ENCODE peak calls at places on chromosome 11, in eight cellular contexts. One of them, this sample, is unnamed.

GRCh38 chr11:44860967-44861828 is 89.5 kb downstream of the TP53I11 start:
- DNase-seq in suprapubic skin: no peak
- DNase-seq in SJSA1: no peak
- DNase-seq in CD8-positive, alpha-beta memory T cell: no peak
- DNase-seq in A549: no peak
- DNase-seq in CD4-positive, alpha-beta memory T cell: no peak
- DNase-seq in transverse colon: no peak
- DNase-seq in H9: no peak
- DNase-seq in this sample: peak; percentile 68

GRCh38 chr11:4178813-4179662 is 84.4 kb downstream of the RRM1 start:
- DNase-seq in CD4-positive, alpha-beta memory T cell: no peak
- DNase-seq in SJSA1: peak; percentile 35
- DNase-seq in A549: no peak
- DNase-seq in H9: no peak
- DNase-seq in CD8-positive, alpha-beta memory T cell: no peak
- DNase-seq in transverse colon: no peak
- DNase-seq in suprapubic skin: no peak
- DNase-seq in this sample: peak; percentile 81

GRCh38 chr11:69454018-69454417 is 27.4 kb upstream of the LINC01488 start:
- DNase-seq in suprapubic skin: no peak
- DNase-seq in CD8-positive, alpha-beta memory T cell: no peak
- DNase-seq in CD4-positive, alpha-beta memory T cell: no peak
- DNase-seq in transverse colon: peak; percentile 18
- DNase-seq in SJSA1: no peak
- DNase-seq in A549: no peak
- DNase-seq in H9: no peak
- DNase-seq in this sample: no peak

GRCh38 chr11:117678651-117679407 is 118.2 kb downstream of the DSCAML1 start:
- DNase-seq in suprapubic skin: no peak
- DNase-seq in CD8-positive, alpha-beta memory T cell: no peak
- DNase-seq in H9: no peak
- DNase-seq in transverse colon: no peak
- DNase-seq in A549: no peak
- DNase-seq in SJSA1: no peak
- DNase-seq in CD4-positive, alpha-beta memory T cell: no peak
- DNase-seq in this sample: no peak

GRCh38 chr11:70233511-70233919 is 30.4 kb downstream of the FADD start:
- DNase-seq in CD8-positive, alpha-beta memory T cell: no peak
- DNase-seq in suprapubic skin: no peak
- DNase-seq in transverse colon: peak; percentile 39
- DNase-seq in SJSA1: peak; percentile 93
- DNase-seq in CD4-positive, alpha-beta memory T cell: no peak
- DNase-seq in A549: peak; percentile 95
- DNase-seq in H9: no peak
- DNase-seq in this sample: peak; percentile 97

GRCh38 chr11:70799386-70799785 is 401.1 kb downstream of the CTTN start:
- DNase-seq in SJSA1: no peak
- DNase-seq in CD4-positive, alpha-beta memory T cell: no peak
- DNase-seq in CD8-positive, alpha-beta memory T cell: no peak
- DNase-seq in H9: no peak
- DNase-seq in A549: no peak
- DNase-seq in suprapubic skin: no peak
- DNase-seq in transverse colon: no peak
- DNase-seq in this sample: peak; percentile 95

GRCh38 chr11:76763573-76764348 is 19.4 kb upstream of the TSKU start:
- DNase-seq in CD8-positive, alpha-beta memory T cell: no peak
- DNase-seq in CD4-positive, alpha-beta memory T cell: no peak
- DNase-seq in transverse colon: no peak
- DNase-seq in A549: no peak
- DNase-seq in H9: no peak
- DNase-seq in suprapubic skin: no peak
- DNase-seq in SJSA1: peak; percentile 59
- DNase-seq in this sample: peak; percentile 92

GRCh38 chr11:72600557-72600956 is 73.7 kb downstream of the PDE2A start:
- DNase-seq in CD4-positive, alpha-beta memory T cell: no peak
- DNase-seq in H9: no peak
- DNase-seq in SJSA1: no peak
- DNase-seq in suprapubic skin: no peak
- DNase-seq in A549: no peak
- DNase-seq in transverse colon: peak; percentile 30
- DNase-seq in CD8-positive, alpha-beta memory T cell: no peak
- DNase-seq in this sample: no peak

GRCh38 chr11:128324531-128325141 is 262.7 kb downstream of the ETS1 start:
- DNase-seq in SJSA1: no peak
- DNase-seq in transverse colon: peak; percentile 43
- DNase-seq in CD4-positive, alpha-beta memory T cell: peak; percentile 92
- DNase-seq in CD8-positive, alpha-beta memory T cell: peak; percentile 75
- DNase-seq in A549: no peak
- DNase-seq in suprapubic skin: no peak
- DNase-seq in H9: no peak
- DNase-seq in this sample: no peak

GRCh38 chr11:1912314-1912878 is 7.1 kb upstream of the TNNT3 start:
- DNase-seq in transverse colon: no peak
- DNase-seq in A549: no peak
- DNase-seq in suprapubic skin: no peak
- DNase-seq in SJSA1: no peak
- DNase-seq in H9: no peak
- DNase-seq in CD4-positive, alpha-beta memory T cell: no peak
- DNase-seq in CD8-positive, alpha-beta memory T cell: no peak
- DNase-seq in this sample: peak; percentile 41

GRCh38 chr11:8092587-8093424 is 11.8 kb downstream of the TUB start:
- DNase-seq in A549: peak; percentile 85
- DNase-seq in SJSA1: peak; percentile 58
- DNase-seq in suprapubic skin: peak; percentile 71
- DNase-seq in H9: peak; percentile 71
- DNase-seq in CD4-positive, alpha-beta memory T cell: no peak
- DNase-seq in CD8-positive, alpha-beta memory T cell: no peak
- DNase-seq in transverse colon: peak; percentile 63
- DNase-seq in this sample: peak; percentile 99

GRCh38 chr11:1652778-1653540 is 23.4 kb downstream of the KRTAP5-5 start:
- DNase-seq in CD4-positive, alpha-beta memory T cell: peak; percentile 79
- DNase-seq in SJSA1: peak; percentile 52
- DNase-seq in CD8-positive, alpha-beta memory T cell: peak; percentile 71
- DNase-seq in H9: peak; percentile 76
- DNase-seq in A549: peak; percentile 89
- DNase-seq in transverse colon: peak; percentile 77
- DNase-seq in suprapubic skin: peak; percentile 78
- DNase-seq in this sample: peak; percentile 99

GRCh38 chr11:34238966-34239365 is 118.8 kb downstream of the ABTB2 start:
- DNase-seq in suprapubic skin: no peak
- DNase-seq in H9: no peak
- DNase-seq in CD8-positive, alpha-beta memory T cell: no peak
- DNase-seq in SJSA1: no peak
- DNase-seq in transverse colon: no peak
- DNase-seq in CD4-positive, alpha-beta memory T cell: no peak
- DNase-seq in A549: no peak
- DNase-seq in this sample: no peak
- H3K27ac ChIP-seq in suprapubic skin: no peak overlapping the region
- H3K27ac ChIP-seq in H9: no peak overlapping the region
- H3K27ac ChIP-seq in CD8-positive, alpha-beta memory T cell: no peak overlapping the region
- H3K27ac ChIP-seq in SJSA1: no peak overlapping the region
- H3K27ac ChIP-seq in transverse colon: no peak overlapping the region
- H3K27ac ChIP-seq in CD4-positive, alpha-beta memory T cell: no peak overlapping the region
- H3K27ac ChIP-seq in A549: peak overlapping the region; percentile 34
- H3K27ac ChIP-seq in this sample: no peak overlapping the region

DNA sequence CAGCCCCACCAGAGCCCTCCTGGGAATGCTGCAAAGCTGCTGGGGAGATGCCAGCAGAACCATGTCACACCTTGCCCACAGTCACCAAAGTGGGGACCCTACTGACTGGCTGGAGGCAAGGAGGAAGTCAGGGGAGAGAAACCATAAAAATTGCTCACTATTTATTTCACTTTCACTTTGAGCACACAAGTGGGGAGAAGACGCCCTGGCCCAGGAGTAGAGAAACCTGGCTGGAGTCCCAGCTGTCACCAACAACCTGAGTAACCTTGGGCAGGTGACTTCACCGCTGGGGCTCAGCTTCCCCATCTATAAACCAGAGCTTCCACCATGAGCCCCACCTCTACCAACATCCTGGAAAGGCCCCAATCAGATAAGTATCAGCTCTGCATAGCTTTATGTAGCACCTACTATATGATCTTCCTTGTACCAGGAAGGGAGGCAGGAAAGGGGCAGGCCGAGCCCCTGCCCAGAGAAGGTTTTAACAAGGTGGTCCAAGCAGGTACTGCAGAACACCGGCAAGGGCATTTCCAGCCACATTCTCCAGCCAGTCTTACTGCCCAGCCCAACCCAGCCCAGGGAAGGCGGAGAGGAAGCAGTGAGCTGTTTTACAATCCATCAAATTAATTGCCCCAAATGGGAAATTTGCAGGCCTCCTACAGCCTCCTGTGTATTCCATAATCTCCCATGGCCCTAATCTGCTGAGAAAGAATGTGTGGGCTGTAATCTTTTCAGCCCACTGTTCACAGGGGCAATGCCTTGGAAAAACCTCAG is 27.6 kb downstream of the PLEKHA7 start:
- DNase-seq in CD8-positive, alpha-beta memory T cell: peak; percentile 33
- DNase-seq in CD4-positive, alpha-beta memory T cell: peak; percentile 46
- DNase-seq in A549: no peak
- DNase-seq in transverse colon: peak; percentile 92
- DNase-seq in suprapubic skin: no peak
- DNase-seq in SJSA1: no peak
- DNase-seq in H9: peak; percentile 48
- DNase-seq in this sample: no peak
- H3K4me1 ChIP-seq in CD8-positive, alpha-beta memory T cell: peaks cover 22% of the 10 kb centered on the region
- H3K4me1 ChIP-seq in CD4-positive, alpha-beta memory T cell: peaks cover 21% of the 10 kb centered on the region
- H3K4me1 ChIP-seq in A549: peaks cover 26% of the 10 kb centered on the region
- H3K4me1 ChIP-seq in transverse colon: peaks cover 38% of the 10 kb centered on the region
- H3K4me1 ChIP-seq in suprapubic skin: peaks cover 26% of the 10 kb centered on the region
- H3K4me1 ChIP-seq in SJSA1: peaks cover 10% of the 10 kb centered on the region
- H3K4me1 ChIP-seq in H9: peaks cover 17% of the 10 kb centered on the region
- H3K4me1 ChIP-seq in this sample: no peaks in the 10 kb centered on the region

DNA sequence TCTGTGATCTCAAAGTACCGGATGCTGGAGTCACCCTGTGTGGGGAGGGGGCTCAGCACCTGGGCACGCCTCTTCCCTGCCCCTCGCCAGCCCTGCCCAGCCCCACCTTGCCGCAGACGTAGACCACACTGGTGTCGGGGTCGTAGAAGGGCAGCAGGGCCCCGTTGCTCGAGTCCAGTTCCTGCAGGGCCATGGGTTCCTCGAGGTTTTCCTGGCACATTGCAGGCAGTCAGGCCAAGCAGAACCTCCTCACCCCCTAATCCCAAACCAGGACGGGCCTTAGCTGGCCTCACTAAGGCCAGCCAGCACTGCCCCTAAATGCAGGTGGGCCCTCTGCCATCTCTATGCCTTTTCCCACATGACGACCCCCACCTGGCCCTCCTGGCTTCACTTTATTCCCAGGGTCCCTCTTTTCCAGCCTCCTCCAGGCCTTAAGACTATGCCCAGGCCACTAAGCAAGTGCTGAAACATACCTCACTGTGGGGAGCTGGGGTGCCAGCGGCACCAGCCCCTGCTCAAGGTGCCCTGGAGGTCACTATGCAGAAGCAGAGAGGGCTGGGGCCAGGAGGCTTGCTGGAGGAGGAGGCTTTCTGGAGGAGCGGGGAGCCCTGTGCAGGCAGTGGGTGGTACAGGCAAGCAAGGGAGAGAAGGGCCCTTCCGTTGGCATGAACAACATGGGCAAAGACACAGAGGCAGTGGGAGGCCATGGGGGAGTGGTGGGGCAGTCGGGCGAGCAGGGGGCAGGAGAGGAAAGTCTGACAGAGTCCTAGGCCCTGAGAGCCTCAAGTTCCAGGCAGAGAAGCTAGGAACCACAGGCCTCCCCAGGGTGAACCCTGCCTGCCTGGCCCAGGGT is 2.8 kb downstream of the CORO1B start:
- DNase-seq in A549: no peak
- DNase-seq in transverse colon: no peak
- DNase-seq in H9: no peak
- DNase-seq in CD8-positive, alpha-beta memory T cell: no peak
- DNase-seq in SJSA1: no peak
- DNase-seq in CD4-positive, alpha-beta memory T cell: no peak
- DNase-seq in suprapubic skin: no peak
- DNase-seq in this sample: peak; percentile 90
- H3K27ac ChIP-seq in A549: no peak overlapping the region
- H3K27ac ChIP-seq in transverse colon: peak overlapping the region; percentile 83
- H3K27ac ChIP-seq in H9: no peak overlapping the region
- H3K27ac ChIP-seq in CD8-positive, alpha-beta memory T cell: no peak overlapping the region
- H3K27ac ChIP-seq in SJSA1: no peak overlapping the region
- H3K27ac ChIP-seq in CD4-positive, alpha-beta memory T cell: peak overlapping the region; percentile 78
- H3K27ac ChIP-seq in suprapubic skin: peak overlapping the region; percentile 5
- H3K27ac ChIP-seq in this sample: no peak overlapping the region

GRCh38 chr11:64867748-64868462 is 10.5 kb downstream of the EHD1 start:
- DNase-seq in suprapubic skin: no peak
- DNase-seq in transverse colon: no peak
- DNase-seq in CD8-positive, alpha-beta memory T cell: no peak
- DNase-seq in A549: no peak
- DNase-seq in H9: no peak
- DNase-seq in SJSA1: no peak
- DNase-seq in CD4-positive, alpha-beta memory T cell: no peak
- DNase-seq in this sample: no peak

GRCh38 chr11:64869571-64870175 is 8.7 kb downstream of the EHD1 start:
- DNase-seq in H9: no peak
- DNase-seq in suprapubic skin: no peak
- DNase-seq in transverse colon: no peak
- DNase-seq in SJSA1: no peak
- DNase-seq in CD4-positive, alpha-beta memory T cell: no peak
- DNase-seq in CD8-positive, alpha-beta memory T cell: no peak
- DNase-seq in A549: no peak
- DNase-seq in this sample: no peak

GRCh38 chr11:64868904-64869570 is 9.4 kb downstream of the EHD1 start:
- DNase-seq in SJSA1: peak; percentile 91
- DNase-seq in CD4-positive, alpha-beta memory T cell: no peak
- DNase-seq in H9: no peak
- DNase-seq in transverse colon: no peak
- DNase-seq in A549: peak; percentile 72
- DNase-seq in CD8-positive, alpha-beta memory T cell: peak; percentile 63
- DNase-seq in suprapubic skin: no peak
- DNase-seq in this sample: peak; percentile 98

GRCh38 chr11:64870893-64871849 is 7.2 kb downstream of the EHD1 start:
- DNase-seq in SJSA1: no peak
- DNase-seq in CD4-positive, alpha-beta memory T cell: no peak
- DNase-seq in transverse colon: peak; percentile 64
- DNase-seq in suprapubic skin: no peak
- DNase-seq in CD8-positive, alpha-beta memory T cell: no peak
- DNase-seq in H9: no peak
- DNase-seq in A549: no peak
- DNase-seq in this sample: no peak

DNA sequence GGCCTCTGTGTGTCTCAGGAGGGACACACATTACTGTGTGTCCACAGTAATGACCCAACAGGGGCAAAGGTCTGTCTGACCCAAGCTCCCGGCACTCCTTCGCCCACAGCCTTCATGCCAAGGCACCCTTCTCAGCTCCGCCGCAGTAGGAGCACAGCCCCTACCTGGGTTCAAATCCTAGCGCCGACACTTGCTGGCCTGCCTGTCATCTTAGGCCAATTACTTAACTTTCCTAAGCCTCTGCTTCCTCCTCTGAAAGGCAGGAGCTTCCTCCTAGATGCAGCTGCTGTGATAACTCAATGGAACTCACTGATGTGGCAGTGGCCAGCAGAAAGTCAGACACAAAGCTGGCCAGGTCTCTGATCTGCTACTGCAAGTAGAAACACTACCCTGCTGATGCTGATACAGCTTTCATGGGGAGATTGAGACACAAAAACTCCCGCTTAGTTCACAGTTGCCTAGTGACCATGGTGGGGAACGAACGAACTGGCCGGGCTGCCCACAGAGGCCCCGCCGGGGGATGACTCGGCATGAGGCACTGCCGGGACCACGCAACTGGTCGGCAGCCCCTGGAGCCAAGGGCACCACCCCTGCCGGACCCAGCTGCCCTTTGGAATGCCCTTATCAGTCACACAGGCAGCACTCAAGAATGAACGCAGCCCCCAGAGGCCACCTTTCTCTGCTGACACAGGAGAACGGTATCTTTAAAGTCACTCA is 8.1 kb downstream of the EHD1 start:
- DNase-seq in transverse colon: peak; percentile 36
- DNase-seq in suprapubic skin: no peak
- DNase-seq in A549: no peak
- DNase-seq in CD8-positive, alpha-beta memory T cell: no peak
- DNase-seq in CD4-positive, alpha-beta memory T cell: no peak
- DNase-seq in H9: no peak
- DNase-seq in SJSA1: peak; percentile 79
- DNase-seq in this sample: peak; percentile 97
- H3K4me1 ChIP-seq in transverse colon: peaks cover 67% of the 10 kb centered on the region
- H3K4me1 ChIP-seq in suprapubic skin: peaks cover 77% of the 10 kb centered on the region
- H3K4me1 ChIP-seq in A549: peaks cover 68% of the 10 kb centered on the region
- H3K4me1 ChIP-seq in CD8-positive, alpha-beta memory T cell: peaks cover 97% of the 10 kb centered on the region
- H3K4me1 ChIP-seq in CD4-positive, alpha-beta memory T cell: peaks cover 97% of the 10 kb centered on the region
- H3K4me1 ChIP-seq in H9: no peaks in the 10 kb centered on the region
- H3K4me1 ChIP-seq in SJSA1: peaks cover 53% of the 10 kb centered on the region
- H3K4me1 ChIP-seq in this sample: peaks cover 43% of the 10 kb centered on the region